ENCODE peak calls at places on chromosome 20, in five cellular contexts. N, J, M, B and G are unnamed samples.

GRCh38 chr20:36155991-36156390 is 1.5 kb downstream of the EPB41L1 start:
- DNase-seq in N (no peak), J (no peak), M (no peak), B (no peak), G (no peak)

GRCh38 chr20:58597021-58597940 is 53.8 kb upstream of the STX16 start:
- DNase-seq in N (no peak), J (peak; percentile 25), M (no peak), B (no peak), G (no peak)

GRCh38 chr20:44805991-44806729 is 4.2 kb downstream of the RIMS4 start:
- DNase-seq in N (no peak), J (peak; percentile 33), M (no peak), B (no peak), G (no peak)

GRCh38 chr20:57659789-57660509 is 39.7 kb upstream of the ZBP1 start:
- DNase-seq in N (no peak), J (no peak), M (peak; percentile 18), B (no peak), G (peak; percentile 3)

GRCh38 chr20:10250902-10251301 is 32.3 kb downstream of the SNAP25 start:
- DNase-seq in N (no peak), J (no peak), M (no peak), B (no peak), G (no peak)

GRCh38 chr20:56899495-56899894 is 270.4 kb downstream of the TFAP2C start:
- DNase-seq in N (no peak), J (no peak), M (no peak), B (no peak), G (no peak)

GRCh38 chr20:20743511-20744169 is 31.2 kb upstream of the RALGAPA2 start:
- DNase-seq in N (no peak), J (no peak), M (peak; percentile 57), B (no peak), G (no peak)

GRCh38 chr20:38536310-38536709 is 44.7 kb upstream of the ADIG start:
- DNase-seq in N (no peak), J (peak; percentile 24), M (no peak), B (no peak), G (no peak)

GRCh38 chr20:63707558-63708300 is at the start of the genes ARFRP1 and ZGPAT:
- DNase-seq in N (peak; percentile 85), J (peak; percentile 85), M (peak; percentile 91), B (peak; percentile 82), G (peak; percentile 91)

GRCh38 chr20:9912858-9913434 is 74.1 kb upstream of the PAK5 start:
- DNase-seq in N (no peak), J (peak; percentile 14), M (peak; percentile 56), B (no peak), G (peak; percentile 45)

GRCh38 chr20:57461726-57462125 is 63.2 kb downstream of the CTCFL start:
- DNase-seq in N (no peak), J (no peak), M (no peak), B (no peak), G (no peak)

GRCh38 chr20:7650481-7650880 is 289.8 kb downstream of the HAO1 start:
- DNase-seq in N (no peak), J (peak; percentile 40), M (no peak), B (no peak), G (no peak)

GRCh38 chr20:22824077-22824476 is 211.0 kb upstream of the SSTR4 start:
- DNase-seq in N (no peak), J (no peak), M (no peak), B (no peak), G (no peak)

GRCh38 chr20:60138263-60139127 is 180.3 kb downstream of the CDH26 start:
- DNase-seq in N (peak; percentile 47), J (no peak), M (peak; percentile 55), B (peak; percentile 25), G (no peak)

GRCh38 chr20:59770270-59770669 is 163.2 kb downstream of the SYCP2 start:
- DNase-seq in N (no peak), J (no peak), M (no peak), B (no peak), G (no peak)

GRCh38 chr20:1029980-1030379 is 27.9 kb upstream of the RSPO4 start:
- DNase-seq in N (no peak), J (no peak), M (no peak), B (no peak), G (no peak)

GRCh38 chr20:63552481-63553249 is 1.3 kb upstream of the FNDC11 start:
- DNase-seq in N (peak; percentile 46), J (no peak), M (no peak), B (peak; percentile 41), G (peak; percentile 90)

GRCh38 chr20:50019466-50020256 is 36.9 kb downstream of the SNAI1 start:
- DNase-seq in N (no peak), J (no peak), M (no peak), B (no peak), G (no peak)

GRCh38 chr20:63343460-63344150 is 17.5 kb downstream of the CHRNA4 start:
- DNase-seq in N (no peak), J (no peak), M (no peak), B (no peak), G (no peak)

GRCh38 chr20:1417273-1417672 is 24.4 kb upstream of the FKBP1A start:
- DNase-seq in N (no peak), J (peak; percentile 61), M (no peak), B (no peak), G (no peak)

GRCh38 chr20:4151991-4152695 is 136.8 kb upstream of the RNF24 start:
- DNase-seq in N (no peak), J (no peak), M (no peak), B (no peak), G (no peak)

GRCh38 chr20:35619196-35620095 is 3.8 kb downstream of the SPAG4 start:
- DNase-seq in N (peak; percentile 74), J (peak; percentile 87), M (peak; percentile 82), B (peak; percentile 62), G (peak; percentile 82)

GRCh38 chr20:5658897-5659296 is 91.3 kb upstream of the SHLD1 start:
- DNase-seq in N (no peak), J (peak; percentile 59), M (peak; percentile 29), B (peak; percentile 56), G (no peak)

GRCh38 chr20:10922941-10923340 is 249.1 kb upstream of the JAG1 start:
- DNase-seq in N (no peak), J (peak; percentile 89), M (no peak), B (no peak), G (no peak)

GRCh38 chr20:46152824-46153586 is 34.9 kb downstream of the CD40 start:
- DNase-seq in N (no peak), J (no peak), M (no peak), B (no peak), G (no peak)

GRCh38 chr20:63737690-63737939 is 1.2 kb downstream of the LIME1 start:
- DNase-seq in N (no peak), J (no peak), M (no peak), B (no peak), G (no peak)

GRCh38 chr20:32556312-32557184 is 28.6 kb downstream of the NOL4L start:
- DNase-seq in N (no peak), J (no peak), M (no peak), B (no peak), G (no peak)

GRCh38 chr20:50517817-50518154 is 7.6 kb downstream of the PTPN1 start:
- DNase-seq in N (peak; percentile 34), J (no peak), M (no peak), B (no peak), G (peak; percentile 26)

GRCh38 chr20:62288535-62289105 is 14.2 kb upstream of the ADRM1 start:
- DNase-seq in N (no peak), J (no peak), M (no peak), B (no peak), G (no peak)

GRCh38 chr20:40457404-40457803 is 231.6 kb downstream of the MAFB start:
- DNase-seq in N (no peak), J (no peak), M (no peak), B (no peak), G (no peak)

GRCh38 chr20:46933150-46933549 is 38.5 kb downstream of the EYA2 start:
- DNase-seq in N (no peak), J (no peak), M (no peak), B (no peak), G (no peak)

GRCh38 chr20:18032977-18033892 is 24.5 kb downstream of the OVOL2 start:
- DNase-seq in N (no peak), J (no peak), M (no peak), B (no peak), G (no peak)

GRCh38 chr20:24034820-24035219 is 46.2 kb upstream of the GGTLC1 start:
- DNase-seq in N (no peak), J (peak; percentile 6), M (no peak), B (no peak), G (no peak)

GRCh38 chr20:7799872-7800271 is 140.4 kb downstream of the HAO1 start:
- DNase-seq in N (no peak), J (no peak), M (no peak), B (no peak), G (no peak)

GRCh38 chr20:48378976-48379670 is 448.7 kb downstream of the PREX1 start:
- DNase-seq in N (no peak), J (no peak), M (no peak), B (no peak), G (no peak)

GRCh38 chr20:41048475-41049242 is 20.0 kb downstream of the TOP1 start:
- DNase-seq in N (peak; percentile 42), J (no peak), M (no peak), B (no peak), G (no peak)